ENCODE peak calls at places on chromosomes 3 and 15, in six cellular contexts. One of them, this sample, is unnamed.

GRCh38 chr3:127539366-127540060 is 51.0 kb downstream of the TPRA1 start:
- DNase-seq in activated gamma-delta T cell treated with Interleukin-2 at 50 U/mL for 16 hours: no peak
- DNase-seq in IMR-90: no peak
- DNase-seq in fibroblast of lung: no peak
- DNase-seq in pons: no peak
- DNase-seq in H7: no peak
- DNase-seq in this sample: no peak

GRCh38 chr3:38247366-38248035 is 18.1 kb upstream of the SLC22A13 start:
- DNase-seq in fibroblast of lung: peak; percentile 94
- DNase-seq in IMR-90: peak; percentile 93
- DNase-seq in H7: no peak
- DNase-seq in activated gamma-delta T cell treated with Interleukin-2 at 50 U/mL for 16 hours: no peak
- DNase-seq in pons: peak; percentile 44
- DNase-seq in this sample: no peak

GRCh38 chr3:39150803-39151631 is 2.4 kb downstream of the CSRNP1 start:
- DNase-seq in IMR-90: peak; percentile 97
- DNase-seq in H7: peak; percentile 72
- DNase-seq in activated gamma-delta T cell treated with Interleukin-2 at 50 U/mL for 16 hours: peak; percentile 41
- DNase-seq in fibroblast of lung: peak; percentile 98
- DNase-seq in pons: peak; percentile 70
- DNase-seq in this sample: peak; percentile 34

GRCh38 chr3:53650424-53650823 is 156.0 kb downstream of the CACNA1D start:
- DNase-seq in activated gamma-delta T cell treated with Interleukin-2 at 50 U/mL for 16 hours: no peak
- DNase-seq in pons: no peak
- DNase-seq in IMR-90: no peak
- DNase-seq in H7: no peak
- DNase-seq in fibroblast of lung: no peak
- DNase-seq in this sample: no peak

GRCh38 chr3:70308760-70309159 is 3.7 kb downstream of the MDFIC2 start:
- DNase-seq in pons: peak; percentile 78
- DNase-seq in IMR-90: peak; percentile 25
- DNase-seq in fibroblast of lung: peak; percentile 4
- DNase-seq in H7: peak; percentile 9
- DNase-seq in activated gamma-delta T cell treated with Interleukin-2 at 50 U/mL for 16 hours: no peak
- DNase-seq in this sample: no peak

GRCh38 chr3:23461069-23461468 is 257.9 kb downstream of the UBE2E2 start:
- DNase-seq in activated gamma-delta T cell treated with Interleukin-2 at 50 U/mL for 16 hours: no peak
- DNase-seq in IMR-90: peak; percentile 15
- DNase-seq in fibroblast of lung: peak; percentile 48
- DNase-seq in H7: no peak
- DNase-seq in pons: no peak
- DNase-seq in this sample: no peak

GRCh38 chr15:70355275-70355795 is 257.6 kb upstream of the TLE3 start:
- DNase-seq in pons: no peak
- DNase-seq in H7: peak; percentile 68
- DNase-seq in IMR-90: no peak
- DNase-seq in fibroblast of lung: no peak
- DNase-seq in activated gamma-delta T cell treated with Interleukin-2 at 50 U/mL for 16 hours: no peak
- DNase-seq in this sample: no peak

GRCh38 chr15:51267714-51268105 is 70.7 kb downstream of the CYP19A1 start:
- DNase-seq in H7: peak; percentile 71
- DNase-seq in pons: peak; percentile 15
- DNase-seq in IMR-90: no peak
- DNase-seq in fibroblast of lung: no peak
- DNase-seq in activated gamma-delta T cell treated with Interleukin-2 at 50 U/mL for 16 hours: no peak
- DNase-seq in this sample: no peak

GRCh38 chr3:139312416-139312815 is 31.4 kb upstream of the MRPS22 start:
- DNase-seq in fibroblast of lung: no peak
- DNase-seq in activated gamma-delta T cell treated with Interleukin-2 at 50 U/mL for 16 hours: no peak
- DNase-seq in pons: no peak
- DNase-seq in IMR-90: no peak
- DNase-seq in H7: no peak
- DNase-seq in this sample: no peak

GRCh38 chr3:4977001-4977888 is 2.0 kb upstream of the BHLHE40 start:
- DNase-seq in fibroblast of lung: peak; percentile 86
- DNase-seq in IMR-90: peak; percentile 84
- DNase-seq in activated gamma-delta T cell treated with Interleukin-2 at 50 U/mL for 16 hours: peak; percentile 56
- DNase-seq in H7: peak; percentile 64
- DNase-seq in pons: peak; percentile 67
- DNase-seq in this sample: peak; percentile 45

GRCh38 chr15:39974656-39975230 is 40.8 kb downstream of the EIF2AK4 start:
- DNase-seq in IMR-90: peak; percentile 24
- DNase-seq in fibroblast of lung: no peak
- DNase-seq in pons: no peak
- DNase-seq in activated gamma-delta T cell treated with Interleukin-2 at 50 U/mL for 16 hours: no peak
- DNase-seq in H7: no peak
- DNase-seq in this sample: no peak

GRCh38 chr15:25087137-25087536 is 132.3 kb downstream of the SNRPN start:
- DNase-seq in activated gamma-delta T cell treated with Interleukin-2 at 50 U/mL for 16 hours: no peak
- DNase-seq in H7: no peak
- DNase-seq in IMR-90: no peak
- DNase-seq in pons: no peak
- DNase-seq in fibroblast of lung: no peak
- DNase-seq in this sample: no peak

GRCh38 chr3:172516318-172517214 is 6.7 kb downstream of the TNFSF10 start:
- DNase-seq in IMR-90: peak; percentile 94
- DNase-seq in fibroblast of lung: peak; percentile 95
- DNase-seq in activated gamma-delta T cell treated with Interleukin-2 at 50 U/mL for 16 hours: no peak
- DNase-seq in pons: peak; percentile 18
- DNase-seq in H7: no peak
- DNase-seq in this sample: no peak

GRCh38 chr3:58102371-58102750 is 94.1 kb downstream of the FLNB start:
- DNase-seq in IMR-90: no peak
- DNase-seq in fibroblast of lung: peak; percentile 26
- DNase-seq in activated gamma-delta T cell treated with Interleukin-2 at 50 U/mL for 16 hours: no peak
- DNase-seq in H7: no peak
- DNase-seq in pons: no peak
- DNase-seq in this sample: no peak

GRCh38 chr3:60161334-60161733 is 1089.9 kb downstream of the FHIT start:
- DNase-seq in activated gamma-delta T cell treated with Interleukin-2 at 50 U/mL for 16 hours: no peak
- DNase-seq in H7: no peak
- DNase-seq in pons: no peak
- DNase-seq in IMR-90: no peak
- DNase-seq in fibroblast of lung: no peak
- DNase-seq in this sample: no peak

GRCh38 chr3:67531149-67532101 is 123.0 kb downstream of the SUCLG2 start:
- DNase-seq in activated gamma-delta T cell treated with Interleukin-2 at 50 U/mL for 16 hours: no peak
- DNase-seq in fibroblast of lung: peak; percentile 39
- DNase-seq in IMR-90: no peak
- DNase-seq in H7: no peak
- DNase-seq in pons: no peak
- DNase-seq in this sample: no peak

GRCh38 chr3:133998691-133999241 is 31.0 kb downstream of the SLCO2A1 start:
- DNase-seq in fibroblast of lung: no peak
- DNase-seq in IMR-90: no peak
- DNase-seq in pons: no peak
- DNase-seq in activated gamma-delta T cell treated with Interleukin-2 at 50 U/mL for 16 hours: no peak
- DNase-seq in H7: no peak
- DNase-seq in this sample: no peak

GRCh38 chr3:93906245-93906644 is 67.5 kb downstream of the PROS1 start:
- DNase-seq in fibroblast of lung: no peak
- DNase-seq in IMR-90: no peak
- DNase-seq in H7: peak; percentile 11
- DNase-seq in pons: no peak
- DNase-seq in activated gamma-delta T cell treated with Interleukin-2 at 50 U/mL for 16 hours: no peak
- DNase-seq in this sample: no peak

GRCh38 chr15:31435891-31436628 is 109.4 kb downstream of the KLF13 start:
- DNase-seq in activated gamma-delta T cell treated with Interleukin-2 at 50 U/mL for 16 hours: no peak
- DNase-seq in H7: no peak
- DNase-seq in pons: no peak
- DNase-seq in IMR-90: no peak
- DNase-seq in fibroblast of lung: no peak
- DNase-seq in this sample: peak; percentile 38

GRCh38 chr3:122081543-122081942 is 26.4 kb downstream of the CD86 start:
- DNase-seq in pons: no peak
- DNase-seq in H7: no peak
- DNase-seq in IMR-90: no peak
- DNase-seq in activated gamma-delta T cell treated with Interleukin-2 at 50 U/mL for 16 hours: no peak
- DNase-seq in fibroblast of lung: no peak
- DNase-seq in this sample: no peak

GRCh38 chr15:28992340-28992864 is 106.6 kb downstream of the APBA2 start:
- DNase-seq in activated gamma-delta T cell treated with Interleukin-2 at 50 U/mL for 16 hours: no peak
- DNase-seq in fibroblast of lung: no peak
- DNase-seq in H7: no peak
- DNase-seq in IMR-90: no peak
- DNase-seq in pons: no peak
- DNase-seq in this sample: no peak

GRCh38 chr15:33022629-33023028 is 171.9 kb downstream of the FMN1 start:
- DNase-seq in H7: peak; percentile 43
- DNase-seq in IMR-90: peak; percentile 70
- DNase-seq in pons: peak; percentile 48
- DNase-seq in fibroblast of lung: peak; percentile 67
- DNase-seq in activated gamma-delta T cell treated with Interleukin-2 at 50 U/mL for 16 hours: no peak
- DNase-seq in this sample: no peak

GRCh38 chr3:32202496-32202895 is 36.0 kb upstream of the CMTM8 start:
- DNase-seq in IMR-90: no peak
- DNase-seq in activated gamma-delta T cell treated with Interleukin-2 at 50 U/mL for 16 hours: no peak
- DNase-seq in H7: no peak
- DNase-seq in fibroblast of lung: no peak
- DNase-seq in pons: no peak
- DNase-seq in this sample: no peak

GRCh38 chr15:31202953-31203352 is 101.4 kb upstream of the TRPM1 start:
- DNase-seq in pons: no peak
- DNase-seq in fibroblast of lung: no peak
- DNase-seq in activated gamma-delta T cell treated with Interleukin-2 at 50 U/mL for 16 hours: no peak
- DNase-seq in IMR-90: no peak
- DNase-seq in H7: no peak
- DNase-seq in this sample: no peak

GRCh38 chr3:37320276-37320675 is 145.9 kb upstream of the LRRFIP2 start:
- DNase-seq in pons: no peak
- DNase-seq in H7: no peak
- DNase-seq in fibroblast of lung: no peak
- DNase-seq in activated gamma-delta T cell treated with Interleukin-2 at 50 U/mL for 16 hours: no peak
- DNase-seq in IMR-90: no peak
- DNase-seq in this sample: no peak

GRCh38 chr3:46214751-46215352 is 6.7 kb upstream of the CCR1 start:
- DNase-seq in pons: no peak
- DNase-seq in fibroblast of lung: no peak
- DNase-seq in IMR-90: no peak
- DNase-seq in H7: peak; percentile 47
- DNase-seq in activated gamma-delta T cell treated with Interleukin-2 at 50 U/mL for 16 hours: no peak
- DNase-seq in this sample: no peak

This sample was measured in B cell.